ENCODE peak calls at places on chromosomes 3 and 15, in seven cellular contexts. L is stimulated activated CD4-positive, alpha-beta T cell treated with anti-CD3 and anti-CD28 coated beads, Interleukin-1b, Interleukin-23, amount 100 ng/mL, for 48 hours; M is memory B cell; N is AG08395; P is activated CD4-positive, alpha-beta T cell treated with anti-CD3 and anti-CD28 coated beads, Interleukin-2, amount 10 ng/mL, durations not matched to agents 7 days and 5 days; U is SJCRH30; R is dermis blood vessel endothelial cell. A is an unnamed sample.

GRCh38 chr15:89591834-89592233 is 16.6 kb downstream of the TICRR start:
- DNase-seq in L (no peak), M (no peak), N (no peak), P (no peak), U (no peak), R (peak), A (no peak)

GRCh38 chr15:65028338-65028737 is 1.1 kb downstream of the MTFMT start:
- DNase-seq in L (no peak), M (no peak), N (no peak), P (peak), U (no peak), R (peak), A (no peak)

GRCh38 chr3:129664040-129664646 is 57.7 kb upstream of the PLXND1 start:
- DNase-seq in L (no peak), M (no peak), N (peak), P (no peak), U (no peak), R (no peak), A (no peak)

GRCh38 chr15:75723847-75724660 is 11.4 kb upstream of the CSPG4 start:
- DNase-seq in L (peak), M (no peak), N (peak), P (peak), U (peak), R (peak), A (peak)

GRCh38 chr3:42014949-42015533 is 53.1 kb upstream of the ULK4 start:
- DNase-seq in L (no peak), M (peak), N (peak), P (peak), U (peak), R (peak), A (no peak)

GRCh38 chr15:45522179-45522930 is at the start of gene SLC30A4:
- DNase-seq in L (peak), M (peak), N (peak), P (peak), U (no peak), R (peak), A (peak)

GRCh38 chr3:134060561-134061385 is 31.0 kb upstream of the SLCO2A1 start:
- DNase-seq in L (no peak), M (no peak), N (no peak), P (no peak), U (no peak), R (peak), A (no peak)

GRCh38 chr3:42078686-42079085 is 12.5 kb upstream of the TRAK1 start:
- DNase-seq in L (no peak), M (no peak), N (no peak), P (no peak), U (no peak), R (no peak), A (no peak)

GRCh38 chr3:58041182-58041825 is 33.1 kb downstream of the FLNB start:
- DNase-seq in L (no peak), M (no peak), N (no peak), P (no peak), U (peak), R (peak), A (no peak)

GRCh38 chr3:27095588-27096222 is 273.5 kb downstream of the NEK10 start:
- DNase-seq in L (no peak), M (no peak), N (no peak), P (no peak), U (no peak), R (no peak), A (no peak)

GRCh38 chr15:74460298-74460697 is 662 bp downstream of the UBL7 start:
- DNase-seq in L (no peak), M (peak), N (no peak), P (no peak), U (no peak), R (peak), A (no peak)

GRCh38 chr3:145807990-145808389 is 353.0 kb downstream of the PLOD2 start:
- DNase-seq in L (no peak), M (no peak), N (peak), P (no peak), U (peak), R (peak), A (no peak)

GRCh38 chr3:184662192-184662591 is 49.7 kb downstream of the MAGEF1 start:
- DNase-seq in L (no peak), M (no peak), N (peak), P (no peak), U (no peak), R (no peak), A (no peak)

GRCh38 chr3:107599755-107600122 is 77.0 kb downstream of the BBX start:
- DNase-seq in L (no peak), M (no peak), N (no peak), P (no peak), U (no peak), R (peak), A (no peak)

GRCh38 chr3:133894334-133895207 is 1.1 kb downstream of the RAB6B start:
- DNase-seq in L (no peak), M (no peak), N (no peak), P (no peak), U (no peak), R (peak), A (no peak)

GRCh38 chr3:152656207-152657001 is 178.5 kb upstream of the P2RY1 start:
- DNase-seq in L (no peak), M (no peak), N (no peak), P (no peak), U (no peak), R (peak), A (no peak)

GRCh38 chr3:132134611-132135010 is 99.8 kb upstream of the CPNE4 start:
- DNase-seq in L (no peak), M (no peak), N (peak), P (no peak), U (no peak), R (peak), A (no peak)

GRCh38 chr3:125048282-125048681 is 7.5 kb downstream of the HEG1 start:
- DNase-seq in L (no peak), M (no peak), N (no peak), P (no peak), U (no peak), R (no peak), A (no peak)

GRCh38 chr3:61761694-61762430 is 200.5 kb downstream of the PTPRG start:
- DNase-seq in L (no peak), M (no peak), N (no peak), P (no peak), U (no peak), R (no peak), A (no peak)

GRCh38 chr3:25235471-25235870 is 192.6 kb upstream of the RARB start:
- DNase-seq in L (no peak), M (no peak), N (no peak), P (no peak), U (no peak), R (no peak), A (no peak)

GRCh38 chr3:43309372-43310305 is 23.3 kb downstream of the SNRK start:
- DNase-seq in L (no peak), M (no peak), N (no peak), P (no peak), U (no peak), R (no peak), A (no peak)

GRCh38 chr3:151085227-151085888 is at the start of gene MED12L:
- DNase-seq in L (peak), M (peak), N (peak), P (peak), U (no peak), R (peak), A (peak)

GRCh38 chr3:13877911-13878710 is 1.8 kb downstream of the WNT7A start:
- DNase-seq in L (no peak), M (no peak), N (no peak), P (no peak), U (no peak), R (no peak), A (no peak)

GRCh38 chr15:77014137-77015081 is 19.5 kb downstream of the PSTPIP1 start:
- DNase-seq in L (no peak), M (no peak), N (no peak), P (no peak), U (no peak), R (no peak), A (no peak)

GRCh38 chr3:128425142-128425845 is 41.4 kb downstream of the DNAJB8 start:
- DNase-seq in L (no peak), M (no peak), N (no peak), P (no peak), U (no peak), R (no peak), A (no peak)

GRCh38 chr3:193342551-193342950 is 36.0 kb downstream of the ATP13A5 start:
- DNase-seq in L (no peak), M (no peak), N (no peak), P (no peak), U (peak), R (no peak), A (no peak)

GRCh38 chr3:33884204-33884561 is 85.8 kb downstream of the PDCD6IP start:
- DNase-seq in L (no peak), M (no peak), N (no peak), P (no peak), U (peak), R (peak), A (no peak)

GRCh38 chr3:31004025-31004678 is 109.7 kb upstream of the GADL1 start:
- DNase-seq in L (no peak), M (no peak), N (peak), P (no peak), U (peak), R (peak), A (no peak)

GRCh38 chr3:87069963-87070362 is 79.0 kb upstream of the VGLL3 start:
- DNase-seq in L (no peak), M (no peak), N (no peak), P (no peak), U (peak), R (no peak), A (no peak)

GRCh38 chr3:107024481-107025153 is 352.6 kb upstream of the CCDC54 start:
- DNase-seq in L (no peak), M (no peak), N (no peak), P (no peak), U (no peak), R (no peak), A (no peak)

A was measured in T-helper 9 cell.